ENCODE peak calls at places on chromosomes 6 and 20, in four cellular contexts. F, V, E and D are unnamed samples.

GRCh38 chr6:26056583-26057350 is 30.5 kb upstream of the HFE start:
- DNase-seq in F (no peak), V (peak), E (no peak), D (peak)

GRCh38 chr6:40550096-40550731 is 37.0 kb downstream of the LRFN2 start:
- DNase-seq in F (no peak), V (peak), E (no peak), D (peak)

GRCh38 chr20:63969851-63970713 is at the start of gene ZNF512B:
- DNase-seq in F (no peak), V (peak), E (peak), D (no peak)

GRCh38 chr6:7624781-7625710 is 35.0 kb downstream of the SNRNP48 start:
- DNase-seq in F (no peak), V (no peak), E (no peak), D (no peak)

GRCh38 chr20:13009682-13010406 is 1.1 kb downstream of the SPTLC3 start:
- DNase-seq in F (peak), V (peak), E (no peak), D (peak)

GRCh38 chr6:136920858-136921520 is 1.1 kb upstream of the SLC35D3 start:
- DNase-seq in F (no peak), V (peak), E (no peak), D (no peak)

GRCh38 chr6:28349344-28349891 is 329 bp upstream of the ZKSCAN3 start:
- DNase-seq in F (no peak), V (no peak), E (no peak), D (no peak)

GRCh38 chr6:154937306-154938244 is 57.5 kb upstream of the TIAM2 start:
- DNase-seq in F (no peak), V (no peak), E (no peak), D (no peak)

GRCh38 chr20:61114776-61115175 is 137.3 kb upstream of the CDH4 start:
- DNase-seq in F (no peak), V (no peak), E (no peak), D (no peak)

GRCh38 chr6:124927806-124928205 is 34.4 kb upstream of the RNF217 start:
- DNase-seq in F (no peak), V (no peak), E (no peak), D (no peak)

GRCh38 chr6:52253494-52253893 is 9.2 kb upstream of the IL17F start:
- DNase-seq in F (no peak), V (no peak), E (no peak), D (no peak)

GRCh38 chr6:10465633-10466499 is 51.0 kb upstream of the TFAP2A start:
- DNase-seq in F (no peak), V (peak), E (no peak), D (no peak)

GRCh38 chr6:69866351-69867074 is at the start of gene COL19A1:
- DNase-seq in F (no peak), V (peak), E (peak), D (no peak)

GRCh38 chr20:58746551-58747399 is 54.2 kb downstream of the NPEPL1 start:
- DNase-seq in F (no peak), V (no peak), E (no peak), D (no peak)

GRCh38 chr20:58308680-58309527 is 611 bp upstream of the RAB22A start:
- DNase-seq in F (no peak), V (peak), E (peak), D (peak)

GRCh38 chr6:82246802-82247633 is 526 bp downstream of the IBTK start:
- DNase-seq in F (peak), V (peak), E (peak), D (no peak)

GRCh38 chr6:11798538-11798937 is 19.9 kb upstream of the ADTRP start:
- DNase-seq in F (no peak), V (no peak), E (no peak), D (no peak)

GRCh38 chr6:34138191-34138590 is 7.7 kb downstream of the GRM4 start:
- DNase-seq in F (no peak), V (no peak), E (no peak), D (no peak)

GRCh38 chr20:23150304-23151007 is 64.3 kb upstream of the CD93 start:
- DNase-seq in F (no peak), V (no peak), E (no peak), D (no peak)

GRCh38 chr20:21607971-21608735 is 94.3 kb upstream of the NKX2-2 start:
- DNase-seq in F (no peak), V (no peak), E (peak), D (no peak)

GRCh38 chr20:32152421-32153155 is 43.1 kb downstream of the TM9SF4 start:
- DNase-seq in F (no peak), V (peak), E (no peak), D (no peak)

GRCh38 chr6:26401389-26401986 is 587 bp upstream of the BTN3A1 start:
- DNase-seq in F (no peak), V (no peak), E (no peak), D (no peak)

GRCh38 chr6:98875375-98875774 is 41.0 kb downstream of the POU3F2 start:
- DNase-seq in F (no peak), V (no peak), E (peak), D (no peak)

GRCh38 chr6:144895890-144896289 is 610.8 kb downstream of the UTRN start:
- DNase-seq in F (no peak), V (no peak), E (no peak), D (no peak)

GRCh38 chr6:14442250-14442649 is 324.7 kb downstream of the CD83 start:
- DNase-seq in F (no peak), V (no peak), E (no peak), D (no peak)

GRCh38 chr6:106142876-106143431 is 56.8 kb downstream of the PRDM1 start:
- DNase-seq in F (no peak), V (no peak), E (no peak), D (no peak)

GRCh38 chr6:67449602-67450001 is 1185.5 kb upstream of the ADGRB3 start:
- DNase-seq in F (no peak), V (no peak), E (no peak), D (no peak)

GRCh38 chr6:67451874-67452273 is 1183.2 kb upstream of the ADGRB3 start:
- DNase-seq in F (no peak), V (no peak), E (no peak), D (no peak)

DNA sequence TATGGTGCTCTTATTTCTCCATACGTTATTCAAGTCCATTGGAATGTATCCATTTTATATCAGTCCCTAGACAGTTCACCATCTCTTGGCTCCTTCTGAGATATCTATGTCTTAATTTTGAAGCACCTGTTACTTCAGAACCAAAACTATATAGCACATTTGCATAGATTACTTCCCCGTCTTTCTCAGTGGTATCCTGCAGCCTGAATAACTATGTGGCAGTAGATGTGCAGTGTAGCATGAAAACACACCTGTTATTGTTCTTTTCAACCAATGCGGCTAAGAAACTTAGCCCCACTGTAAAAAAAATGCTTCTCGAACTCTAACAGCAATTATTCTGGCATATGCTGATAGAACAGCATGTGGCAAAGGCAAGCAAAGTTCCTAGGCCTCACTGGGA is 1184.4 kb upstream of the ADGRB3 start:
- DNase-seq in F (no peak), V (no peak), E (no peak), D (no peak)
- H3K27ac ChIP-seq in F (no peak), V (no peak), E (no peak), D (no peak)

GRCh38 chr6:157767757-157768156 is 55.3 kb upstream of the SNX9 start:
- DNase-seq in F (no peak), V (no peak), E (no peak), D (no peak)

GRCh38 chr6:157768304-157768703 is 54.7 kb upstream of the SNX9 start:
- DNase-seq in F (no peak), V (no peak), E (no peak), D (no peak)

GRCh38 chr6:157769776-157770430 is 53.1 kb upstream of the SNX9 start:
- DNase-seq in F (no peak), V (no peak), E (no peak), D (no peak)

GRCh38 chr6:157767071-157767750 is 55.8 kb upstream of the SNX9 start:
- DNase-seq in F (no peak), V (no peak), E (no peak), D (no peak)

GRCh38 chr6:157768863-157769551 is 54.0 kb upstream of the SNX9 start:
- DNase-seq in F (no peak), V (no peak), E (no peak), D (no peak)
- H3K27ac ChIP-seq in F (peak), V (no peak), E (no peak), D (peak)

DNA sequence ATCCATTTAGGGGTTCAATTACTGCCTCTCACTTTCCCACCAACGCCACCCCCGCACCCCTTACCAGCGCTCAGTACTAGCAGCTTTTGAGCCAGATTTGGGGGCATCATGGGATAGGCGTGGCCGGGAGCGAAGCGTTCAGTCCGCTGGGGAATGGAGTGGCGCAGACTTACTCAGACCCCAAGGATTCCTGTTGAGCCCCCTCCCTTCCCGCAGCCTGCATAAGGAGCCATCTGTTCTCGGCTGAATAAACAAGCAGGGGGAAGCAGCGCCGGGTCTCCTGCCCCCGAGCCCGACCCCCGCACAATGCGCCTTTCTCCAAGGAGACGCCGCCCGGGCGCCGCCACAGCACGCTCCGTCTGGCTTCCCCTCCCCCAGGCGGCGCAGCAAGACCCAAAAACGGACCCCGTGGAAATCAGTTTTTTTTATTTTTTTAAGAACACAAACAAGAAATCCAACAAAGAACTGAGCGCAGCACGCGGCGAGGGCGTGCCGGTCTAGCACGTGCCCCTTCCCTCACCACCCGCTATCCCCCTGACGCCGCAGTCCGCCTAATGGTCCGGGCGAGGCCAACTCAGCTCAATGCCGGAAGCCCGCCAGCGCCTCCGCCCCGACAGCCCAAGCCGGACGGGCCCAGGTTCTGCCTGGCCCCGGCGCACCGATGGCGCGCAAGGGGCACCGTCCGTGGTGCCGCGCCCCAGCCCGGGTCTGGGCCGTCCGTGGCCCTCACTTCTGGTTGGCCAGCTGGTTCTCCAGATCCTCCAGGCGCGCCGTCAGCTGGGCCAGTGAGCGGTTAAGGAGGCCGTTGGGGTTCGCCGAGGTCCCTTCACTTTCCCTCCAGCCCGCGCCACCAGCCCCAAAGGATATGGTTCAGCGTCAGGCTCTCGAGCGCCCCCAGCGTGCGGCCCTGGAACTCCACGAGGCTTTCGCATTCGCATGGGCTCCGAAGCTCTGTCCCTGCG is 13.3 kb upstream of the RBPJL start:
- DNase-seq in F (peak), V (peak), E (peak), D (peak)
- H3K27ac ChIP-seq in F (no peak), V (no peak), E (peak), D (peak)

GRCh38 chr6:39367661-39368060 is 45.2 kb upstream of the KCNK16 start:
- DNase-seq in F (no peak), V (no peak), E (no peak), D (no peak)

GRCh38 chr6:39366875-39367618 is 44.5 kb upstream of the KCNK16 start:
- DNase-seq in F (no peak), V (no peak), E (no peak), D (no peak)

GRCh38 chr6:39363280-39363679 is 40.8 kb upstream of the KCNK16 start:
- DNase-seq in F (no peak), V (no peak), E (no peak), D (no peak)

GRCh38 chr6:39362487-39362865 is 40.0 kb upstream of the KCNK16 start:
- DNase-seq in F (no peak), V (no peak), E (no peak), D (no peak)

GRCh38 chr6:39365281-39366074 is 43.0 kb upstream of the KCNK16 start:
- DNase-seq in F (no peak), V (no peak), E (no peak), D (no peak)
- H3K27ac ChIP-seq in F (no peak), V (no peak), E (no peak), D (no peak)

GRCh38 chr20:62241501-62241900 is 3.2 kb downstream of the OSBPL2 start:
- DNase-seq in F (no peak), V (no peak), E (no peak), D (no peak)

GRCh38 chr20:62243106-62243505 is 4.8 kb downstream of the OSBPL2 start:
- DNase-seq in F (no peak), V (no peak), E (no peak), D (no peak)

GRCh38 chr20:62243906-62244515 is 5.7 kb downstream of the OSBPL2 start:
- DNase-seq in F (no peak), V (no peak), E (no peak), D (no peak)

GRCh38 chr20:62240015-62240685 is 1.8 kb downstream of the OSBPL2 start:
- DNase-seq in F (no peak), V (no peak), E (no peak), D (no peak)

DNA sequence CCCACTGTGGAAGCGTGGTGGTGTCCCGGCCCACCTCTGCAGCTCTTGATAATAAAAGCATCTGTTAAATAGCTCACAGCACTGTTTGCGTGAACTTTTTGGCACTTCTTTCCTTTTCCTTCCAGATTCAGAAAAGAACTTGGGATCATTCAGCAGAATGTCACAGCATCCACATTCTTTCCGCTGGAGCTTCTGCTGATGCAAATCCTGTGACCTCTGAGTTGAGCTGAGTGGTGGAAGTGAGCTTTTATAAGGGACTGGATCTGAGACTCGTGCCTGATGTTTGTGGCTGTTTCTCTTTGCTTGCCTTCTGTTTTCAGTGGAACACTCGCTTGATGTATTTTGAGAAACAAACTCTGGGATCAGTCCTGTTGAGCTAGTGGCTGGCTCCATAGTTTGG is 3.9 kb downstream of the OSBPL2 start:
- DNase-seq in F (no peak), V (no peak), E (no peak), D (no peak)
- H3K27ac ChIP-seq in F (no peak), V (no peak), E (peak), D (no peak)

GRCh38 chr20:25177890-25178321 is 17.6 kb upstream of the ENTPD6 start:
- DNase-seq in F (no peak), V (no peak), E (no peak), D (no peak)

GRCh38 chr20:25173886-25174308 is 21.6 kb upstream of the ENTPD6 start:
- DNase-seq in F (no peak), V (no peak), E (no peak), D (no peak)

GRCh38 chr20:25176184-25176583 is 19.3 kb upstream of the ENTPD6 start:
- DNase-seq in F (no peak), V (no peak), E (no peak), D (no peak)

GRCh38 chr20:25178563-25179438 is 16.7 kb upstream of the ENTPD6 start:
- DNase-seq in F (no peak), V (peak), E (no peak), D (peak)

GRCh38 chr20:25179439-25180089 is 15.9 kb upstream of the ENTPD6 start:
- DNase-seq in F (no peak), V (no peak), E (no peak), D (no peak)
- H3K27ac ChIP-seq in F (no peak), V (no peak), E (no peak), D (no peak)

GRCh38 chr6:159042003-159042823 is 2.6 kb downstream of the TAGAP start:
- DNase-seq in F (no peak), V (peak), E (no peak), D (no peak)
- H3K27ac ChIP-seq in F (no peak), V (peak), E (peak), D (peak)

GRCh38 chr6:16150098-16150497 is 21.2 kb downstream of the MYLIP start:
- DNase-seq in F (no peak), V (no peak), E (no peak), D (no peak)

GRCh38 chr6:16157909-16158308 is 29.0 kb downstream of the MYLIP start:
- DNase-seq in F (no peak), V (no peak), E (peak), D (no peak)

GRCh38 chr6:16158943-16159557 is 30.2 kb downstream of the MYLIP start:
- DNase-seq in F (no peak), V (no peak), E (no peak), D (no peak)

GRCh38 chr6:16153451-16153850 is 24.6 kb downstream of the MYLIP start:
- DNase-seq in F (no peak), V (no peak), E (no peak), D (no peak)

GRCh38 chr6:16154904-16155303 is 26.0 kb downstream of the MYLIP start:
- DNase-seq in F (no peak), V (no peak), E (peak), D (peak)
- H3K27ac ChIP-seq in F (peak), V (no peak), E (peak), D (no peak)